ENCODE peak calls at places on chromosomes 2 and 18, in eight cellular contexts. U is iris pigment epithelial cell, R is A172, L is posterior vena cava, T is H7, P is GF-D8, O is NAMALWA, M is fibroblast of mammary gland. F is an unnamed sample.

GRCh38 chr2:196101325-196101981 is 32.8 kb upstream of the DNAH7 start:
- DNase-seq in U (no peak), T (no peak), P (no peak), M (peak; percentile 87), L (no peak), R (peak; percentile 40), O (peak; percentile 76), F (peak; percentile 57)

GRCh38 chr2:30165617-30166016 is 18.8 kb downstream of the YPEL5 start:
- DNase-seq in R (no peak), U (no peak), L (no peak), O (no peak), T (no peak), P (no peak), M (no peak), F (no peak)

GRCh38 chr18:10689231-10689953 is 163.6 kb downstream of the NAPG start:
- DNase-seq in P (no peak), L (no peak), M (peak; percentile 56), R (no peak), O (no peak), T (no peak), U (no peak), F (peak; percentile 5)

GRCh38 chr2:12284487-12284886 is 432.2 kb upstream of the TRIB2 start:
- DNase-seq in L (no peak), O (no peak), U (peak; percentile 78), M (peak; percentile 80), R (peak; percentile 23), T (no peak), P (no peak), F (peak; percentile 75)

GRCh38 chr2:10844083-10844482 is 31.5 kb upstream of the PDIA6 start:
- DNase-seq in P (no peak), U (peak; percentile 51), L (peak; percentile 67), O (no peak), M (no peak), T (peak; percentile 90), R (peak; percentile 89), F (peak; percentile 43)

GRCh38 chr2:26002617-26003310 is 20.5 kb upstream of the KIF3C start:
- DNase-seq in T (no peak), U (no peak), L (peak; percentile 67), O (no peak), R (no peak), P (peak; percentile 84), M (no peak), F (no peak)

GRCh38 chr2:102401868-102402267 is 21.1 kb upstream of the IL18RAP start:
- DNase-seq in R (no peak), O (no peak), L (no peak), P (no peak), T (no peak), M (no peak), U (no peak), F (no peak)

GRCh38 chr2:165833156-165833555 is 39.1 kb upstream of the GALNT3 start:
- DNase-seq in P (no peak), U (peak; percentile 77), M (peak; percentile 58), R (peak; percentile 64), T (no peak), O (no peak), L (no peak), F (peak; percentile 68)

GRCh38 chr2:106108351-106108750 is 85.8 kb downstream of the UXS1 start:
- DNase-seq in L (no peak), M (peak; percentile 21), O (no peak), R (peak; percentile 41), U (peak; percentile 39), P (no peak), T (no peak), F (peak; percentile 64)

GRCh38 chr2:45184606-45185005 is 175.4 kb upstream of the SIX2 start:
- DNase-seq in L (peak; percentile 58), O (no peak), R (peak; percentile 90), M (peak; percentile 83), P (no peak), T (no peak), U (peak; percentile 48), F (peak; percentile 66)

GRCh38 chr18:79912994-79913831 is 38.2 kb downstream of the SLC66A2 start:
- DNase-seq in U (no peak), M (no peak), P (no peak), O (no peak), T (peak; percentile 50), L (no peak), R (no peak), F (no peak)

GRCh38 chr2:8599421-8600242 is 82.2 kb upstream of the ID2 start:
- DNase-seq in P (no peak), R (no peak), T (no peak), U (no peak), L (peak; percentile 74), M (no peak), O (no peak), F (no peak)

GRCh38 chr2:171792157-171792556 is 101.9 kb downstream of the SLC25A12 start:
- DNase-seq in R (no peak), L (no peak), U (no peak), T (no peak), P (no peak), M (no peak), O (no peak), F (no peak)

GRCh38 chr2:201203916-201204654 is 21.1 kb downstream of the CASP10 start:
- DNase-seq in O (no peak), R (no peak), M (peak; percentile 64), L (no peak), P (no peak), U (peak; percentile 39), T (no peak), F (peak; percentile 78)

GRCh38 chr2:36287363-36288275 is 68.0 kb upstream of the CRIM1 start:
- DNase-seq in O (no peak), R (peak; percentile 35), M (peak; percentile 5), L (no peak), U (peak; percentile 73), T (no peak), P (no peak), F (peak; percentile 83)

GRCh38 chr2:191171291-191171690 is 20.5 kb upstream of the STAT4 start:
- DNase-seq in U (no peak), L (no peak), O (no peak), P (no peak), M (peak; percentile 57), T (no peak), R (no peak), F (no peak)

GRCh38 chr2:61247204-61247812 is 85.3 kb downstream of the C2orf74 start:
- DNase-seq in T (no peak), P (no peak), L (no peak), U (peak; percentile 75), R (peak; percentile 48), M (peak; percentile 96), O (no peak), F (peak; percentile 65)

GRCh38 chr18:51082571-51083264 is 52.7 kb downstream of the SMAD4 start:
- DNase-seq in O (no peak), M (no peak), U (peak; percentile 60), P (no peak), R (no peak), L (no peak), T (no peak), F (peak; percentile 33)

GRCh38 chr2:119216994-119217393 is 6.6 kb upstream of the STEAP3 start:
- DNase-seq in M (no peak), R (no peak), O (no peak), P (no peak), U (no peak), T (no peak), L (no peak), F (no peak)

GRCh38 chr18:48713302-48713701 is 174.5 kb downstream of the CTIF start:
- DNase-seq in R (no peak), U (no peak), T (no peak), P (no peak), O (no peak), L (peak; percentile 88), M (peak; percentile 78), F (peak; percentile 67)

GRCh38 chr2:96097951-96098823 is 18.2 kb downstream of the ADRA2B start:
- DNase-seq in U (no peak), T (peak; percentile 22), P (no peak), O (no peak), R (no peak), M (no peak), L (no peak), F (no peak)

GRCh38 chr2:240348522-240348921 is 86.9 kb upstream of the GPC1 start:
- DNase-seq in T (no peak), P (no peak), U (peak; percentile 40), M (no peak), L (peak; percentile 36), O (no peak), R (peak; percentile 48), F (no peak)

GRCh38 chr2:45040786-45041185 is 31.5 kb upstream of the SIX2 start:
- DNase-seq in U (no peak), L (no peak), O (no peak), R (no peak), M (no peak), T (no peak), P (no peak), F (no peak)

GRCh38 chr2:189363559-189363958 is 77.7 kb upstream of the WDR75 start:
- DNase-seq in M (peak; percentile 73), L (no peak), U (peak; percentile 86), R (peak; percentile 69), O (no peak), T (no peak), P (no peak), F (peak; percentile 64)

GRCh38 chr2:28908172-28908571 is 13.7 kb downstream of the WDR43 start:
- DNase-seq in L (no peak), M (no peak), R (no peak), T (no peak), U (no peak), P (no peak), O (no peak), F (no peak)

GRCh38 chr2:144471316-144472045 is 48.4 kb downstream of the ZEB2 start:
- DNase-seq in P (no peak), T (no peak), U (no peak), O (no peak), L (no peak), R (no peak), M (no peak), F (no peak)

GRCh38 chr2:71880846-71881610 is 266.6 kb downstream of the CYP26B1 start:
- DNase-seq in L (peak; percentile 95), M (peak; percentile 84), O (no peak), U (peak; percentile 79), R (peak; percentile 81), T (no peak), P (no peak), F (peak; percentile 57)

GRCh38 chr2:38601061-38601460 is 1.7 kb downstream of the HNRNPLL start:
- DNase-seq in L (no peak), P (no peak), M (no peak), U (peak; percentile 29), T (no peak), O (no peak), R (no peak), F (no peak)

GRCh38 chr2:219698684-219699439 is 71.4 kb downstream of the SLC4A3 start:
- DNase-seq in M (no peak), O (no peak), U (no peak), R (peak; percentile 59), T (no peak), P (no peak), L (no peak), F (no peak)

GRCh38 chr2:79935771-79936657 is 368.5 kb downstream of the LRRTM1 start:
- DNase-seq in T (peak; percentile 42), P (peak; percentile 0), R (peak; percentile 64), M (peak; percentile 70), U (peak; percentile 82), L (no peak), O (peak; percentile 67), F (peak; percentile 74)

GRCh38 chr2:168961450-168962229 is 60.5 kb downstream of the G6PC2 start:
- DNase-seq in R (peak; percentile 72), P (peak; percentile 37), L (no peak), T (peak; percentile 7), M (peak; percentile 81), O (peak; percentile 87), U (peak; percentile 78), F (peak; percentile 92)

GRCh38 chr18:46917808-46918600 is 602 bp downstream of the KATNAL2 start:
- DNase-seq in R (peak; percentile 21), L (no peak), P (peak; percentile 46), O (peak; percentile 57), T (peak; percentile 74), U (peak; percentile 54), M (peak; percentile 58), F (peak; percentile 25)

GRCh38 chr2:119888673-119889072 is 124.2 kb upstream of the EPB41L5 start:
- DNase-seq in T (no peak), M (peak; percentile 92), U (peak; percentile 67), R (peak; percentile 42), O (no peak), P (no peak), L (no peak), F (peak; percentile 81)

GRCh38 chr2:224650815-224651439 is 65.2 kb downstream of the CCDC195 start:
- DNase-seq in M (peak; percentile 64), U (peak; percentile 37), P (no peak), T (peak; percentile 59), R (peak; percentile 58), L (no peak), O (peak; percentile 78), F (peak; percentile 52)